ENCODE peak calls at places on chromosomes 7 and 10, in ten cellular contexts. K is cardiac fibroblast, X is choroid plexus epithelial cell, V is thyroid gland, A is IMR-90, L is right atrium auricular region, Z is foreskin fibroblast, U is endothelial cell, H is WTC11, R is uterus. N is an unnamed sample.

GRCh38 chr10:121043124-121043849 is 192.1 kb downstream of the WDR11 start:
- DNase-seq in K (no peak), X (peak), V (no peak), A (no peak), L (no peak), Z (no peak), U (no peak), H (no peak), R (peak), N (no peak)

GRCh38 chr10:72981882-72982529 is 27.4 kb upstream of the PLA2G12B start:
- DNase-seq in K (peak), X (peak), V (no peak), A (no peak), L (no peak), Z (peak), U (no peak), H (no peak), R (no peak), N (no peak)

GRCh38 chr7:108190891-108191290 is 60.7 kb upstream of the LAMB4 start:
- DNase-seq in K (peak), X (no peak), V (no peak), A (no peak), L (no peak), Z (no peak), U (no peak), H (no peak), R (no peak), N (no peak)

GRCh38 chr10:588246-589165 is 101.0 kb downstream of the DIP2C start:
- DNase-seq in K (peak), X (peak), V (no peak), A (peak), L (no peak), Z (no peak), U (no peak), H (no peak), R (no peak), N (peak)

GRCh38 chr7:27176962-27177794 is 3.1 kb upstream of the HOXA10 start:
- DNase-seq in K (no peak), X (no peak), V (no peak), A (no peak), L (no peak), Z (no peak), U (no peak), H (no peak), R (peak), N (no peak)

GRCh38 chr10:91126471-91126870 is 94.0 kb upstream of the PCGF5 start:
- DNase-seq in K (no peak), X (no peak), V (no peak), A (no peak), L (no peak), Z (no peak), U (no peak), H (no peak), R (no peak), N (no peak)

GRCh38 chr10:46096909-46097575 is 51.0 kb upstream of the MSMB start:
- DNase-seq in K (no peak), X (no peak), V (no peak), A (no peak), L (no peak), Z (no peak), U (no peak), H (no peak), R (no peak), N (peak)

GRCh38 chr10:79250259-79250658 is 97.0 kb upstream of the PPIF start:
- DNase-seq in K (no peak), X (no peak), V (no peak), A (no peak), L (no peak), Z (no peak), U (no peak), H (no peak), R (no peak), N (no peak)

GRCh38 chr7:111650456-111650999 is 88.2 kb upstream of the IMMP2L start:
- DNase-seq in K (peak), X (peak), V (no peak), A (peak), L (no peak), Z (peak), U (no peak), H (no peak), R (no peak), N (peak)

GRCh38 chr10:75399461-75400162 is 2.0 kb downstream of the ZNF503 start:
- DNase-seq in K (peak), X (peak), V (peak), A (peak), L (peak), Z (peak), U (peak), H (peak), R (peak), N (peak)

GRCh38 chr7:90599892-90600555 is 3.9 kb downstream of the CDK14 start:
- DNase-seq in K (peak), X (peak), V (no peak), A (peak), L (no peak), Z (no peak), U (no peak), H (no peak), R (no peak), N (no peak)

GRCh38 chr7:74665296-74665938 is 7.9 kb downstream of the GTF2I start:
- DNase-seq in K (no peak), X (no peak), V (no peak), A (no peak), L (no peak), Z (no peak), U (no peak), H (peak), R (no peak), N (no peak)

GRCh38 chr7:39985398-39985918 is 35.4 kb downstream of the CDK13 start:
- DNase-seq in K (no peak), X (no peak), V (no peak), A (no peak), L (no peak), Z (no peak), U (no peak), H (no peak), R (no peak), N (no peak)

GRCh38 chr7:73799282-73800141 is 29.4 kb upstream of the CLDN3 start:
- DNase-seq in K (peak), X (no peak), V (no peak), A (no peak), L (no peak), Z (no peak), U (no peak), H (no peak), R (no peak), N (no peak)

GRCh38 chr10:75763652-75764051 is 332.2 kb downstream of the LRMDA start:
- DNase-seq in K (no peak), X (no peak), V (no peak), A (no peak), L (no peak), Z (no peak), U (no peak), H (no peak), R (no peak), N (no peak)

GRCh38 chr7:94510582-94511456 is 1.2 kb downstream of the CASD1 start:
- DNase-seq in K (peak), X (peak), V (peak), A (peak), L (no peak), Z (no peak), U (peak), H (peak), R (peak), N (peak)

GRCh38 chr7:99928994-99929729 is at the start of gene GJC3:
- DNase-seq in K (peak), X (peak), V (peak), A (peak), L (peak), Z (peak), U (peak), H (peak), R (peak), N (peak)

GRCh38 chr7:54877683-54878082 is 118.7 kb upstream of the SEC61G start:
- DNase-seq in K (peak), X (peak), V (peak), A (no peak), L (no peak), Z (no peak), U (no peak), H (no peak), R (no peak), N (no peak)

GRCh38 chr7:31776616-31777015 is 89.6 kb downstream of the PPP1R17 start:
- DNase-seq in K (peak), X (peak), V (no peak), A (peak), L (no peak), Z (peak), U (no peak), H (no peak), R (no peak), N (peak)

GRCh38 chr10:3761916-3762708 is 22.9 kb downstream of the KLF6 start:
- DNase-seq in K (no peak), X (peak), V (no peak), A (peak), L (no peak), Z (no peak), U (no peak), H (peak), R (no peak), N (no peak)

GRCh38 chr10:59537451-59537850 is 172.2 kb downstream of the SLC16A9 start:
- DNase-seq in K (no peak), X (no peak), V (no peak), A (no peak), L (no peak), Z (no peak), U (no peak), H (no peak), R (no peak), N (peak)

GRCh38 chr10:72081210-72081609 is 7.1 kb downstream of the SPOCK2 start:
- DNase-seq in K (no peak), X (no peak), V (no peak), A (no peak), L (no peak), Z (no peak), U (no peak), H (no peak), R (no peak), N (no peak)

GRCh38 chr10:66215005-66215404 is 710.8 kb upstream of the LRRTM3 start:
- DNase-seq in K (no peak), X (peak), V (no peak), A (peak), L (no peak), Z (no peak), U (no peak), H (peak), R (no peak), N (no peak)

GRCh38 chr10:88209837-88210552 is 346.6 kb downstream of the PTEN start:
- DNase-seq in K (peak), X (peak), V (no peak), A (peak), L (no peak), Z (peak), U (no peak), H (no peak), R (no peak), N (peak)

GRCh38 chr7:106756884-106757283 is 95.9 kb upstream of the CCDC71L start:
- DNase-seq in K (no peak), X (no peak), V (no peak), A (no peak), L (no peak), Z (no peak), U (no peak), H (no peak), R (no peak), N (no peak)

GRCh38 chr10:35890061-35890969 is 248.2 kb upstream of the FZD8 start:
- DNase-seq in K (no peak), X (no peak), V (no peak), A (peak), L (no peak), Z (no peak), U (peak), H (no peak), R (no peak), N (no peak)

GRCh38 chr10:77604063-77604462 is 33.5 kb downstream of the KCNMA1 start:
- DNase-seq in K (no peak), X (no peak), V (no peak), A (no peak), L (no peak), Z (no peak), U (no peak), H (no peak), R (no peak), N (no peak)

GRCh38 chr10:77603529-77603927 is 34.1 kb downstream of the KCNMA1 start:
- DNase-seq in K (no peak), X (peak), V (no peak), A (peak), L (no peak), Z (no peak), U (peak), H (no peak), R (no peak), N (peak)

GRCh38 chr10:77606751-77607150 is 30.9 kb downstream of the KCNMA1 start:
- DNase-seq in K (no peak), X (no peak), V (no peak), A (no peak), L (no peak), Z (no peak), U (no peak), H (no peak), R (no peak), N (no peak)

GRCh38 chr10:77604941-77605351 is 32.7 kb downstream of the KCNMA1 start:
- DNase-seq in K (no peak), X (no peak), V (no peak), A (no peak), L (no peak), Z (no peak), U (no peak), H (no peak), R (no peak), N (no peak)

DNA sequence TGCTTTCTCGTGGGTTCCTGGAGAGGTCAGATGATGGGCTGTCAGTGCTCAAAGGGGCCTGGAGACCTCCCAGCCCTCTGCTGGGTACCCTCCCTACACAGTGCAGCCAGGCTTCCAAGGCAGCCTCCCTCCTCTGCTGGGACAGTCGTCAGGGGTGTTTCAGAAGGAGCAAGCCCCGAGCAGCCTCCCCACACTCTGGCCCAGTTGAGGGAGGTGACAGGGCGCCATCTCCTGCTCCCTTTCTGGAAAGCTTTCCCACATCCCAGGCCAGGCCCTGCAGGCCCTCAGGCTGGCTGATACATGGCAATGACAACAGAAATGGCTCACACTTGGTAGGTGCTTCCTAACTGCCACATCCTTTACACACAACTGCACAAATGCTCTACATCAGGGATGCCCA is 32.1 kb downstream of the KCNMA1 start:
- DNase-seq in K (no peak), X (peak), V (no peak), A (no peak), L (no peak), Z (no peak), U (peak), H (peak), R (no peak), N (peak)
- TF ChIP-seq CTCF in K (no peak), X (no peak), V (no peak), A (peak), L (no peak), Z (peak), U (no peak), H (no peak), R (no peak), N (peak)

GRCh38 chr7:86939197-86939814 is 120.1 kb downstream of the ELAPOR2 start:
- DNase-seq in K (peak), X (peak), V (peak), A (peak), L (no peak), Z (peak), U (peak), H (peak), R (peak), N (peak)
- TF ChIP-seq CTCF in K (peak), X (peak), V (peak), A (peak), L (peak), Z (peak), U (peak), H (peak), R (peak), N (peak)

GRCh38 chr7:114155106-114155765 is 236.4 kb upstream of the PPP1R3A start:
- DNase-seq in K (no peak), X (no peak), V (no peak), A (no peak), L (no peak), Z (no peak), U (no peak), H (no peak), R (no peak), N (no peak)
- TF ChIP-seq CTCF in K (no peak), X (no peak), V (no peak), A (no peak), L (no peak), Z (no peak), U (no peak), H (no peak), R (no peak), N (no peak)

GRCh38 chr7:30710669-30711068 is 28.4 kb upstream of the CRHR2 start:
- DNase-seq in K (peak), X (no peak), V (peak), A (no peak), L (no peak), Z (no peak), U (no peak), H (no peak), R (no peak), N (no peak)

GRCh38 chr7:30717181-30717580 is 34.8 kb upstream of the INMT start:
- DNase-seq in K (peak), X (no peak), V (no peak), A (no peak), L (no peak), Z (peak), U (no peak), H (peak), R (no peak), N (no peak)

GRCh38 chr7:30709549-30709948 is 27.3 kb upstream of the CRHR2 start:
- DNase-seq in K (no peak), X (no peak), V (no peak), A (no peak), L (no peak), Z (no peak), U (no peak), H (peak), R (no peak), N (no peak)

GRCh38 chr7:30708983-30709382 is 26.7 kb upstream of the CRHR2 start:
- DNase-seq in K (peak), X (no peak), V (peak), A (no peak), L (peak), Z (peak), U (no peak), H (no peak), R (peak), N (peak)

GRCh38 chr7:30713397-30713796 is 31.1 kb upstream of the CRHR2 start:
- DNase-seq in K (peak), X (peak), V (no peak), A (no peak), L (no peak), Z (no peak), U (no peak), H (no peak), R (no peak), N (no peak)
- TF ChIP-seq CTCF in K (no peak), X (no peak), V (no peak), A (no peak), L (no peak), Z (no peak), U (no peak), H (no peak), R (no peak), N (no peak)

GRCh38 chr7:123070702-123071286 is 75.3 kb upstream of the TAS2R16 start:
- DNase-seq in K (peak), X (peak), V (no peak), A (no peak), L (no peak), Z (no peak), U (no peak), H (no peak), R (no peak), N (peak)
- TF ChIP-seq CTCF in K (peak), X (peak), V (no peak), A (peak), L (no peak), Z (no peak), U (no peak), H (no peak), R (no peak), N (peak)

GRCh38 chr7:35424869-35425495 is 171.1 kb upstream of the TBX20 start:
- DNase-seq in K (peak), X (peak), V (peak), A (peak), L (no peak), Z (peak), U (peak), H (peak), R (no peak), N (peak)
- TF ChIP-seq CTCF in K (peak), X (peak), V (peak), A (peak), L (peak), Z (peak), U (peak), H (peak), R (peak), N (peak)

DNA sequence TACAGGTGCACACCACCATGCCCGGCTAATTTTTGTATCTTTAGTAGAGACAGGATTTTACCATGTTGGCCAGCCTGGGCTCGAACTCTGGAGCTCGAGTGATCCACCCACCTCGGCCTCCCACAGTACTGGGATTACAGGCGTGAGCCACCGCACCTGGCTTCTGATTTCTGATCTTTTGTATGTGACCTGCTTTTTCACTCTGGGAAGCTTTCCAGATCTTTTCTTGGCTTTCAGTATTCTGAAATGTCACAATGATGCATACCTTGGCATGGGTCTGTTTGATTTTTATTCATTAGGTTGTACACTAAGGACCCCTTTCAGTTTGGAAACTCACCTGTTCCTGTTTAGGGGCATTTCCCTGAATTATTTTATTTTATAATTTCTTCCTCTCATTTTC is 41.6 kb downstream of the PROSER2 start:
- DNase-seq in K (no peak), X (no peak), V (no peak), A (no peak), L (no peak), Z (no peak), U (no peak), H (no peak), R (no peak), N (no peak)
- TF ChIP-seq CTCF in K (no peak), X (no peak), V (no peak), A (no peak), L (no peak), Z (no peak), U (no peak), H (no peak), R (no peak), N (no peak)

GRCh38 chr7:28754027-28754426 is 204.1 kb downstream of the TRIL start:
- DNase-seq in K (peak), X (peak), V (no peak), A (peak), L (no peak), Z (peak), U (no peak), H (no peak), R (no peak), N (peak)
- TF ChIP-seq CTCF in K (no peak), X (peak), V (no peak), A (no peak), L (no peak), Z (no peak), U (no peak), H (no peak), R (no peak), N (peak)

GRCh38 chr10:24617771-24618396 is 105.8 kb downstream of the ARHGAP21 start:
- DNase-seq in K (peak), X (peak), V (peak), A (peak), L (no peak), Z (no peak), U (peak), H (peak), R (peak), N (peak)
- TF ChIP-seq CTCF in K (peak), X (peak), V (peak), A (peak), L (peak), Z (peak), U (peak), H (peak), R (peak), N (peak)

GRCh38 chr10:103752680-103753248 is 102.6 kb downstream of the SH3PXD2A start:
- DNase-seq in K (peak), X (no peak), V (no peak), A (no peak), L (no peak), Z (no peak), U (no peak), H (peak), R (no peak), N (no peak)
- TF ChIP-seq CTCF in K (peak), X (peak), V (no peak), A (peak), L (peak), Z (peak), U (peak), H (peak), R (no peak), N (peak)

N was measured in AG10803.